ENCODE peak calls at places on chromosome 19, in six cellular contexts. R, Q, Z, W, K and F are unnamed samples.

GRCh38 chr19:8028951-8029491 is 23.5 kb upstream of the CCL25 start:
- DNase-seq in Z (no peak), Q (no peak), R (no peak), W (no peak), K (peak; percentile 62), F (no peak)

GRCh38 chr19:23286477-23286876 is 36.3 kb upstream of the ZNF724 start:
- DNase-seq in R (peak; percentile 25), K (no peak), Q (no peak), W (no peak), Z (no peak), F (no peak)

GRCh38 chr19:4781851-4782250 is 9.7 kb upstream of the FEM1A start:
- DNase-seq in Z (no peak), Q (no peak), R (no peak), W (no peak), K (no peak), F (no peak)

GRCh38 chr19:54418030-54418929 is 3.0 kb downstream of the TTYH1 start:
- DNase-seq in W (peak; percentile 68), Z (no peak), K (peak; percentile 49), Q (no peak), R (no peak), F (no peak)

GRCh38 chr19:13441810-13442512 is 64.3 kb downstream of the CACNA1A start:
- DNase-seq in Q (peak; percentile 38), K (peak; percentile 41), W (peak; percentile 13), Z (no peak), R (no peak), F (no peak)

GRCh38 chr19:50308991-50309390 is 20.2 kb downstream of the KCNC3 start:
- DNase-seq in K (no peak), Z (no peak), Q (no peak), R (no peak), W (no peak), F (no peak)

GRCh38 chr19:20078696-20079095 is 896 bp downstream of the ZNF90 start:
- DNase-seq in W (peak; percentile 18), K (peak; percentile 19), Q (peak; percentile 75), Z (peak; percentile 39), R (peak; percentile 36), F (no peak)

GRCh38 chr19:47280183-47280797 is 5.6 kb downstream of the INAFM1 start:
- DNase-seq in R (peak; percentile 51), K (no peak), W (no peak), Z (peak; percentile 36), Q (no peak), F (no peak)

GRCh38 chr19:34337747-34338146 is 27.2 kb upstream of the GPI start:
- DNase-seq in K (no peak), Z (no peak), R (no peak), W (no peak), Q (no peak), F (no peak)

GRCh38 chr19:6362351-6362801 is 1.0 kb downstream of the CLPP start:
- DNase-seq in R (no peak), K (no peak), Q (peak; percentile 7), Z (no peak), W (no peak), F (no peak)

GRCh38 chr19:50695251-50696064 is 24.1 kb downstream of the SHANK1 start:
- DNase-seq in W (no peak), K (peak; percentile 10), Q (no peak), Z (no peak), R (peak; percentile 75), F (no peak)

GRCh38 chr19:7355151-7355845 is 6.6 kb downstream of the ARHGEF18 start:
- DNase-seq in Z (peak; percentile 80), W (no peak), Q (peak; percentile 27), R (no peak), K (peak; percentile 70), F (no peak)

GRCh38 chr19:32744555-32745325 is 25.2 kb downstream of the TDRD12 start:
- DNase-seq in Q (no peak), Z (no peak), R (no peak), K (no peak), W (no peak), F (no peak)

GRCh38 chr19:49884760-49885159 is 7.3 kb downstream of the TBC1D17 start:
- DNase-seq in W (no peak), R (no peak), Q (no peak), K (no peak), Z (no peak), F (no peak)

GRCh38 chr19:55352040-55352439 is 2.5 kb downstream of the COX6B2 start:
- DNase-seq in R (no peak), W (no peak), Q (no peak), Z (no peak), K (no peak), F (no peak)

GRCh38 chr19:3272952-3273351 is 48.5 kb downstream of the CELF5 start:
- DNase-seq in Z (no peak), W (no peak), Q (no peak), R (no peak), K (no peak), F (no peak)

GRCh38 chr19:46503848-46504453 is 8.3 kb upstream of the PNMA8B start:
- DNase-seq in Q (no peak), K (no peak), Z (no peak), W (no peak), R (peak; percentile 30), F (no peak)

GRCh38 chr19:35408284-35409171 is 37.7 kb downstream of the GPR42 start:
- DNase-seq in Z (no peak), K (no peak), R (no peak), Q (no peak), W (no peak), F (peak; percentile 76)

GRCh38 chr19:3404324-3405260 is 38.2 kb downstream of the NFIC start:
- DNase-seq in W (peak; percentile 72), Z (peak; percentile 93), R (no peak), K (peak; percentile 93), Q (peak; percentile 94), F (no peak)

GRCh38 chr19:55549500-55550320 is 4.4 kb upstream of the SBK3 start:
- DNase-seq in K (peak; percentile 82), Z (no peak), R (peak; percentile 72), W (peak; percentile 71), Q (peak; percentile 90), F (no peak)

GRCh38 chr19:15934332-15935078 is at the start of gene CYP4F11:
- DNase-seq in R (peak; percentile 49), W (no peak), Z (no peak), Q (no peak), K (peak; percentile 5), F (no peak)

GRCh38 chr19:34793562-34793961 is 20.5 kb upstream of the ZNF599 start:
- DNase-seq in K (no peak), Q (no peak), W (no peak), Z (no peak), R (no peak), F (no peak)

GRCh38 chr19:19459707-19460251 is 54.3 kb downstream of the GATAD2A start:
- DNase-seq in W (peak; percentile 73), Z (no peak), K (peak; percentile 56), Q (peak; percentile 58), R (peak; percentile 39), F (no peak)

GRCh38 chr19:53196777-53197396 is 3.7 kb upstream of the ZNF665 start:
- DNase-seq in Q (peak; percentile 93), R (peak; percentile 99), K (peak; percentile 96), Z (peak; percentile 99), W (peak; percentile 90), F (peak; percentile 42)

GRCh38 chr19:6238643-6239281 is 41.0 kb downstream of the MLLT1 start:
- DNase-seq in R (peak; percentile 14), Q (peak; percentile 64), W (no peak), Z (peak; percentile 70), K (peak; percentile 81), F (no peak)

GRCh38 chr19:32971012-32971595 is 654 bp downstream of the CEP89 start:
- DNase-seq in K (no peak), Z (no peak), W (no peak), R (no peak), Q (no peak), F (no peak)

GRCh38 chr19:55146078-55146647 is 2.8 kb downstream of the TNNT1 start:
- DNase-seq in Q (no peak), R (no peak), K (no peak), W (no peak), Z (no peak), F (no peak)

GRCh38 chr19:5954293-5954692 is 23.6 kb downstream of the RANBP3 start:
- DNase-seq in R (no peak), Z (no peak), Q (no peak), K (no peak), W (no peak), F (no peak)

GRCh38 chr19:53621885-53622710 is 9.7 kb upstream of the DPRX start:
- DNase-seq in W (no peak), Q (no peak), Z (no peak), K (peak; percentile 1), R (no peak), F (no peak)

GRCh38 chr19:11195681-11196080 is 1.7 kb downstream of the KANK2 start:
- DNase-seq in K (no peak), R (no peak), Q (no peak), Z (no peak), W (no peak), F (no peak)
- H3K4me3 ChIP-seq in K (peak overlapping the region; percentile 90), R (no peak overlapping the region), Q (peak overlapping the region; percentile 37), Z (peak overlapping the region; percentile 51), W (peak overlapping the region; percentile 30), F (no peak overlapping the region)

GRCh38 chr19:14731200-14731599 is 41.4 kb downstream of the ZNF333 start:
- DNase-seq in R (no peak), Z (no peak), W (no peak), Q (no peak), K (no peak), F (no peak)
- TF ChIP-seq CTCF in R (no peak), Z (no peak), W (no peak), Q (no peak), K (no peak), F (no peak)

DNA sequence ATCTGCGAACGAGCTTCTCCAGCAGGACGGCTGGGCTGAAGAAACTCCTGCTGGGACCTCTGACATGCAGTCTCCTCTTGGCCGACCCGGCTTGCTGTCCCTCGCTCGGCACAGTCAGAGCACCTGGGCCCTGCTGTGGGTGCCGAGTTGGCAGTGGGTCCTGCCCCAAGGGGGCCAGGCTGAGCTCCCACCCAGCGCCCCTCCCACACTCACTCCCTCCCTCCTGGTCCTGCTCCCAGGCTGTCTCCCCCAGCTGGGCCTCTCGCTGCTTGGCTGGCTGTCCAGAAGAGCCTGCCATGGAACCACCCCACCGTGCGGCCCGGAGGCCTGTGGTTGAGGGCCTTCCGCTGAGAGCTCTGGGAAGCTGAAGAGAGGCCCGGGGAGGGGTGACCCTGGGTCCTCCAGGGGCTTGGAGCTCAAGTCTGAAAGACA is 6.0 kb downstream of the AKT2 start:
- DNase-seq in W (peak; percentile 18), Q (peak; percentile 78), K (peak; percentile 86), Z (peak; percentile 67), R (no peak), F (no peak)
- H3K4me3 ChIP-seq in W (no peak overlapping the region), Q (no peak overlapping the region), K (peak overlapping the region; percentile 26), Z (peak overlapping the region; percentile 26), R (no peak overlapping the region), F (no peak overlapping the region)

DNA sequence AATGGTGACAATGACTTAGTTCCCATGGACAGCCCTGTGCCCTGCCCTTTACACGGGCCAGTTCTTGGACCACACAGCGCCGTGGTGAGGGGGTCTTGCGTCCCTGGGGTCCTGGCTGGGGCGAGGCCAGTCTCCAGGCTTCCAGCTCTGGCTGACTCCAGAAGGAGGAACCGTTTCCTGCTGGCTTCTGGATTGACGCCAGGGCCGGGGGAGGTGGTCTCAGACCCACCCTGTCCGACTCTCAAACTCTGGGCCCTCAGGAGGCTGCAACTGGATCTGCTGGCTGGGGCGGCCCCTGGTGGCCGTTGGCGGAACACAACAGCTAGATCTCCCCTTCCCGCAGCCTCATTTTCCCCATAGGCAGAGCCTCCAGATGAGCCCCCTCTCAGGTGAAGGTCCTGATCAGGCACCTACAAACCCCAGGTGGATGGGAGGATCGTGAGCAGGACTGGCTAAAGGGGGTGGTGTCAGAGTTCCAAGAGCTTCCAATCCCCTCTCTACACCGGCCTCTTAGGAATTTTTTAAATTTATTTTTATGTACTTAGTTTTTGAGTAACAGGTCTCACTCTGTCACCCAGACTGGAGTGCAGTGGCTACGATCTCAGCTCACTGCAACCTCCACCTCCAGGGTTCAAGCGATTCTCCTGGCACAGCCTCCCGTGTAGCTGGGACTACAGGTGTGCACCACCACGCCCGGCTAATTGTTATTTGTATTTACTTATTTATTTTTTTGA is 8.0 kb downstream of the CCDC194 start:
- DNase-seq in Z (peak; percentile 54), R (peak; percentile 83), Q (peak; percentile 51), W (peak; percentile 35), K (peak; percentile 78), F (no peak)
- TF ChIP-seq CTCF in Z (peak; percentile 80), R (peak; percentile 92), Q (peak; percentile 90), W (peak; percentile 98), K (peak; percentile 94), F (peak; percentile 98)